ENCODE peak calls at places on chromosomes 4 and X, in five cellular contexts. Z, O, K, J and X are unnamed samples.

GRCh38 chr4:55947912-55948725 is 626 bp upstream of the CEP135 start:
- DNase-seq in Z (no peak), O (peak; percentile 70), K (peak; percentile 59), J (peak; percentile 92), X (peak; percentile 10)

GRCh38 chr4:141427726-141428296 is 207.1 kb downstream of the ZNF330 start:
- DNase-seq in Z (no peak), O (no peak), K (no peak), J (no peak), X (no peak)

GRCh38 chr4:117941611-117942010 is 92.7 kb upstream of the NDST3 start:
- DNase-seq in Z (no peak), O (no peak), K (no peak), J (no peak), X (no peak)

GRCh38 chr4:122700178-122700725 is 32.3 kb upstream of the BBS12 start:
- DNase-seq in Z (peak; percentile 65), O (no peak), K (peak; percentile 37), J (peak; percentile 76), X (no peak)

GRCh38 chrX:87517571-87518141 is at the start of gene KLHL4:
- DNase-seq in Z (no peak), O (no peak), K (no peak), J (peak; percentile 71), X (no peak)

GRCh38 chrX:47185241-47185640 is 8.4 kb upstream of the UBA1 start:
- DNase-seq in Z (no peak), O (no peak), K (no peak), J (no peak), X (no peak)

GRCh38 chr4:26947318-26947717 is 86.7 kb downstream of the STIM2 start:
- DNase-seq in Z (no peak), O (no peak), K (no peak), J (no peak), X (no peak)

GRCh38 chr4:4401049-4401448 is 14.1 kb downstream of the NSG1 start:
- DNase-seq in Z (no peak), O (no peak), K (no peak), J (no peak), X (no peak)

GRCh38 chrX:102833136-102833535 is 103.9 kb upstream of the RAB40AL start:
- DNase-seq in Z (no peak), O (no peak), K (no peak), J (peak; percentile 1), X (no peak)

GRCh38 chrX:55996649-55997048 is 235.5 kb upstream of the KLF8 start:
- DNase-seq in Z (no peak), O (no peak), K (no peak), J (no peak), X (no peak)

GRCh38 chr4:1246901-1247810 is 1.8 kb downstream of the CTBP1 start:
- DNase-seq in Z (peak; percentile 26), O (peak; percentile 62), K (no peak), J (no peak), X (no peak)

GRCh38 chr4:13876151-13876550 is 248.6 kb upstream of the BOD1L1 start:
- DNase-seq in Z (no peak), O (no peak), K (no peak), J (no peak), X (no peak)

GRCh38 chr4:147334478-147334877 is 146.4 kb upstream of the EDNRA start:
- DNase-seq in Z (no peak), O (no peak), K (no peak), J (no peak), X (no peak)

GRCh38 chrX:39648548-39649254 is 449.1 kb downstream of the BCOR start:
- DNase-seq in Z (no peak), O (no peak), K (no peak), J (no peak), X (no peak)

GRCh38 chrX:138745215-138745614 is 33.7 kb upstream of the FGF13 start:
- DNase-seq in Z (no peak), O (peak; percentile 86), K (no peak), J (peak; percentile 10), X (no peak)

GRCh38 chr4:26365537-26366150 is 44.8 kb downstream of the RBPJ start:
- DNase-seq in Z (no peak), O (no peak), K (no peak), J (no peak), X (no peak)

GRCh38 chrX:646228-646495 is 15.6 kb downstream of the SHOX start:
- DNase-seq in Z (no peak), O (no peak), K (no peak), J (no peak), X (no peak)

GRCh38 chr4:176273741-176274140 is 4.7 kb upstream of the ASB5 start:
- DNase-seq in Z (no peak), O (no peak), K (no peak), J (no peak), X (no peak)

GRCh38 chrX:138534410-138534809 is 177.1 kb downstream of the FGF13 start:
- DNase-seq in Z (no peak), O (no peak), K (no peak), J (no peak), X (no peak)

GRCh38 chr4:158259955-158260575 is 49.8 kb downstream of the TMEM144 start:
- DNase-seq in Z (no peak), O (peak; percentile 78), K (no peak), J (peak; percentile 23), X (no peak)

GRCh38 chrX:21985332-21985777 is 44.8 kb downstream of the SMS start:
- DNase-seq in Z (peak; percentile 76), O (peak; percentile 93), K (peak; percentile 84), J (peak; percentile 83), X (no peak)

GRCh38 chr4:154491341-154491679 is 289 bp downstream of the DCHS2 start:
- DNase-seq in Z (peak; percentile 10), O (no peak), K (peak; percentile 42), J (no peak), X (no peak)

GRCh38 chr4:176102414-176102813 is 36.8 kb downstream of the WDR17 start:
- DNase-seq in Z (no peak), O (no peak), K (no peak), J (no peak), X (no peak)

GRCh38 chr4:40307627-40308497 is 27.3 kb upstream of the CHRNA9 start:
- DNase-seq in Z (peak; percentile 65), O (peak; percentile 96), K (no peak), J (no peak), X (peak; percentile 33)

GRCh38 chr4:174763454-174764104 is 65.5 kb downstream of the GLRA3 start:
- DNase-seq in Z (no peak), O (no peak), K (no peak), J (peak; percentile 30), X (no peak)

GRCh38 chr4:69970071-69970470 is 4.5 kb upstream of the CSN2 start:
- DNase-seq in Z (no peak), O (no peak), K (no peak), J (no peak), X (no peak)

GRCh38 chrX:71998836-71999509 is 88.3 kb downstream of the NHSL2 start:
- DNase-seq in Z (no peak), O (peak; percentile 77), K (peak; percentile 60), J (peak; percentile 4), X (peak; percentile 10)

GRCh38 chr4:182968917-182969650 is 51.9 kb upstream of the DCTD start:
- DNase-seq in Z (no peak), O (no peak), K (no peak), J (no peak), X (no peak)

GRCh38 chr4:188130355-188130754 is 8.9 kb upstream of the TRIML1 start:
- DNase-seq in Z (no peak), O (no peak), K (no peak), J (no peak), X (no peak)

GRCh38 chr4:86543080-86543479 is 51.0 kb upstream of the PTPN13 start:
- DNase-seq in Z (no peak), O (no peak), K (no peak), J (no peak), X (no peak)

GRCh38 chrX:153477901-153478300 is 7.5 kb upstream of the HAUS7 start:
- DNase-seq in Z (no peak), O (no peak), K (no peak), J (no peak), X (no peak)

GRCh38 chr4:87260477-87260876 is 40.1 kb upstream of the KLHL8 start:
- DNase-seq in Z (no peak), O (no peak), K (no peak), J (no peak), X (no peak)